ENCODE peak calls at places on chromosomes 6 and 20, in five cellular contexts. One of them, this sample, is unnamed.

GRCh38 chr6:43707269-43707668 is 19.7 kb upstream of the MRPS18A start:
- DNase-seq in KBM-7: no peak
- DNase-seq in stimulated activated naive CD4-positive, alpha-beta T cell: no peak
- DNase-seq in nephron progenitor cell: no peak
- DNase-seq in activated CD4-positive, alpha-beta T cell treated with anti-CD3 and anti-CD28 coated beads, Interleukin-2, amount 50 U/mL, for 24 hours: no peak
- DNase-seq in this sample: no peak

GRCh38 chr6:81613606-81614005 is 138.9 kb downstream of the TENT5A start:
- DNase-seq in KBM-7: peak; percentile 16
- DNase-seq in nephron progenitor cell: no peak
- DNase-seq in activated CD4-positive, alpha-beta T cell treated with anti-CD3 and anti-CD28 coated beads, Interleukin-2, amount 50 U/mL, for 24 hours: no peak
- DNase-seq in stimulated activated naive CD4-positive, alpha-beta T cell: no peak
- DNase-seq in this sample: no peak

GRCh38 chr6:44636576-44637248 is 249.2 kb downstream of the CDC5L start:
- DNase-seq in nephron progenitor cell: no peak
- DNase-seq in activated CD4-positive, alpha-beta T cell treated with anti-CD3 and anti-CD28 coated beads, Interleukin-2, amount 50 U/mL, for 24 hours: no peak
- DNase-seq in KBM-7: no peak
- DNase-seq in stimulated activated naive CD4-positive, alpha-beta T cell: no peak
- DNase-seq in this sample: no peak

GRCh38 chr6:84618836-84619235 is 145.6 kb downstream of the TBX18 start:
- DNase-seq in nephron progenitor cell: no peak
- DNase-seq in activated CD4-positive, alpha-beta T cell treated with anti-CD3 and anti-CD28 coated beads, Interleukin-2, amount 50 U/mL, for 24 hours: no peak
- DNase-seq in KBM-7: no peak
- DNase-seq in stimulated activated naive CD4-positive, alpha-beta T cell: no peak
- DNase-seq in this sample: no peak

GRCh38 chr6:22954749-22955385 is 385.5 kb downstream of the HDGFL1 start:
- DNase-seq in nephron progenitor cell: no peak
- DNase-seq in stimulated activated naive CD4-positive, alpha-beta T cell: no peak
- DNase-seq in activated CD4-positive, alpha-beta T cell treated with anti-CD3 and anti-CD28 coated beads, Interleukin-2, amount 50 U/mL, for 24 hours: no peak
- DNase-seq in KBM-7: no peak
- DNase-seq in this sample: no peak

GRCh38 chr6:3355358-3356055 is 96.8 kb downstream of the PSMG4 start:
- DNase-seq in activated CD4-positive, alpha-beta T cell treated with anti-CD3 and anti-CD28 coated beads, Interleukin-2, amount 50 U/mL, for 24 hours: no peak
- DNase-seq in nephron progenitor cell: no peak
- DNase-seq in KBM-7: peak; percentile 23
- DNase-seq in stimulated activated naive CD4-positive, alpha-beta T cell: peak; percentile 60
- DNase-seq in this sample: no peak

GRCh38 chr20:63829943-63830820 is 882 bp downstream of the ZBTB46 start:
- DNase-seq in stimulated activated naive CD4-positive, alpha-beta T cell: no peak
- DNase-seq in activated CD4-positive, alpha-beta T cell treated with anti-CD3 and anti-CD28 coated beads, Interleukin-2, amount 50 U/mL, for 24 hours: no peak
- DNase-seq in nephron progenitor cell: peak; percentile 54
- DNase-seq in KBM-7: no peak
- DNase-seq in this sample: no peak

GRCh38 chr6:54633601-54634000 is 213.0 kb upstream of the FAM83B start:
- DNase-seq in nephron progenitor cell: no peak
- DNase-seq in KBM-7: no peak
- DNase-seq in stimulated activated naive CD4-positive, alpha-beta T cell: no peak
- DNase-seq in activated CD4-positive, alpha-beta T cell treated with anti-CD3 and anti-CD28 coated beads, Interleukin-2, amount 50 U/mL, for 24 hours: no peak
- DNase-seq in this sample: no peak

GRCh38 chr6:61909541-61909940 is 376.5 kb downstream of the KHDRBS2 start:
- DNase-seq in activated CD4-positive, alpha-beta T cell treated with anti-CD3 and anti-CD28 coated beads, Interleukin-2, amount 50 U/mL, for 24 hours: no peak
- DNase-seq in KBM-7: no peak
- DNase-seq in stimulated activated naive CD4-positive, alpha-beta T cell: no peak
- DNase-seq in nephron progenitor cell: no peak
- DNase-seq in this sample: no peak

GRCh38 chr6:39347906-39348585 is 25.5 kb upstream of the KCNK16 start:
- DNase-seq in activated CD4-positive, alpha-beta T cell treated with anti-CD3 and anti-CD28 coated beads, Interleukin-2, amount 50 U/mL, for 24 hours: peak; percentile 28
- DNase-seq in nephron progenitor cell: peak; percentile 84
- DNase-seq in stimulated activated naive CD4-positive, alpha-beta T cell: no peak
- DNase-seq in KBM-7: peak; percentile 61
- DNase-seq in this sample: peak; percentile 47

GRCh38 chr6:112560651-112561050 is 213.5 kb downstream of the RFPL4B start:
- DNase-seq in activated CD4-positive, alpha-beta T cell treated with anti-CD3 and anti-CD28 coated beads, Interleukin-2, amount 50 U/mL, for 24 hours: no peak
- DNase-seq in nephron progenitor cell: no peak
- DNase-seq in stimulated activated naive CD4-positive, alpha-beta T cell: no peak
- DNase-seq in KBM-7: no peak
- DNase-seq in this sample: no peak

GRCh38 chr6:34249469-34250370 is 914 bp upstream of the SMIM29 start:
- DNase-seq in activated CD4-positive, alpha-beta T cell treated with anti-CD3 and anti-CD28 coated beads, Interleukin-2, amount 50 U/mL, for 24 hours: no peak
- DNase-seq in KBM-7: no peak
- DNase-seq in stimulated activated naive CD4-positive, alpha-beta T cell: no peak
- DNase-seq in nephron progenitor cell: no peak
- DNase-seq in this sample: no peak

GRCh38 chr6:154582696-154583095 is 72.2 kb upstream of the CNKSR3 start:
- DNase-seq in stimulated activated naive CD4-positive, alpha-beta T cell: no peak
- DNase-seq in nephron progenitor cell: no peak
- DNase-seq in KBM-7: no peak
- DNase-seq in activated CD4-positive, alpha-beta T cell treated with anti-CD3 and anti-CD28 coated beads, Interleukin-2, amount 50 U/mL, for 24 hours: no peak
- DNase-seq in this sample: no peak

GRCh38 chr6:118544105-118544504 is 4.0 kb upstream of the PLN start:
- DNase-seq in nephron progenitor cell: no peak
- DNase-seq in activated CD4-positive, alpha-beta T cell treated with anti-CD3 and anti-CD28 coated beads, Interleukin-2, amount 50 U/mL, for 24 hours: no peak
- DNase-seq in stimulated activated naive CD4-positive, alpha-beta T cell: no peak
- DNase-seq in KBM-7: no peak
- DNase-seq in this sample: no peak

GRCh38 chr6:3899970-3900439 is 50.8 kb downstream of the FAM50B start:
- DNase-seq in stimulated activated naive CD4-positive, alpha-beta T cell: no peak
- DNase-seq in activated CD4-positive, alpha-beta T cell treated with anti-CD3 and anti-CD28 coated beads, Interleukin-2, amount 50 U/mL, for 24 hours: no peak
- DNase-seq in KBM-7: no peak
- DNase-seq in nephron progenitor cell: no peak
- DNase-seq in this sample: no peak

GRCh38 chr20:44717986-44718385 is 2.8 kb downstream of the CCN5 start:
- DNase-seq in KBM-7: no peak
- DNase-seq in activated CD4-positive, alpha-beta T cell treated with anti-CD3 and anti-CD28 coated beads, Interleukin-2, amount 50 U/mL, for 24 hours: no peak
- DNase-seq in nephron progenitor cell: peak; percentile 30
- DNase-seq in stimulated activated naive CD4-positive, alpha-beta T cell: no peak
- DNase-seq in this sample: no peak

GRCh38 chr6:235763-236360 is 56.4 kb upstream of the DUSP22 start:
- DNase-seq in KBM-7: peak; percentile 40
- DNase-seq in activated CD4-positive, alpha-beta T cell treated with anti-CD3 and anti-CD28 coated beads, Interleukin-2, amount 50 U/mL, for 24 hours: no peak
- DNase-seq in stimulated activated naive CD4-positive, alpha-beta T cell: peak; percentile 39
- DNase-seq in nephron progenitor cell: no peak
- DNase-seq in this sample: peak; percentile 53

GRCh38 chr6:78525961-78526360 is 341.4 kb upstream of the IRAK1BP1 start:
- DNase-seq in stimulated activated naive CD4-positive, alpha-beta T cell: no peak
- DNase-seq in KBM-7: no peak
- DNase-seq in nephron progenitor cell: no peak
- DNase-seq in activated CD4-positive, alpha-beta T cell treated with anti-CD3 and anti-CD28 coated beads, Interleukin-2, amount 50 U/mL, for 24 hours: no peak
- DNase-seq in this sample: no peak

GRCh38 chr20:20732641-20733040 is 20.2 kb upstream of the RALGAPA2 start:
- DNase-seq in KBM-7: no peak
- DNase-seq in nephron progenitor cell: no peak
- DNase-seq in stimulated activated naive CD4-positive, alpha-beta T cell: no peak
- DNase-seq in activated CD4-positive, alpha-beta T cell treated with anti-CD3 and anti-CD28 coated beads, Interleukin-2, amount 50 U/mL, for 24 hours: no peak
- DNase-seq in this sample: no peak

GRCh38 chr6:104597541-104598050 is 262.1 kb downstream of the HACE1 start:
- DNase-seq in stimulated activated naive CD4-positive, alpha-beta T cell: no peak
- DNase-seq in KBM-7: no peak
- DNase-seq in nephron progenitor cell: no peak
- DNase-seq in activated CD4-positive, alpha-beta T cell treated with anti-CD3 and anti-CD28 coated beads, Interleukin-2, amount 50 U/mL, for 24 hours: no peak
- DNase-seq in this sample: no peak

GRCh38 chr6:43940393-43941087 is 170.5 kb downstream of the VEGFA start:
- DNase-seq in stimulated activated naive CD4-positive, alpha-beta T cell: no peak
- DNase-seq in activated CD4-positive, alpha-beta T cell treated with anti-CD3 and anti-CD28 coated beads, Interleukin-2, amount 50 U/mL, for 24 hours: no peak
- DNase-seq in nephron progenitor cell: no peak
- DNase-seq in KBM-7: no peak
- DNase-seq in this sample: no peak

GRCh38 chr6:154602708-154603107 is 92.2 kb upstream of the CNKSR3 start:
- DNase-seq in KBM-7: no peak
- DNase-seq in nephron progenitor cell: no peak
- DNase-seq in stimulated activated naive CD4-positive, alpha-beta T cell: no peak
- DNase-seq in activated CD4-positive, alpha-beta T cell treated with anti-CD3 and anti-CD28 coated beads, Interleukin-2, amount 50 U/mL, for 24 hours: no peak
- DNase-seq in this sample: no peak

GRCh38 chr6:47789553-47789952 is 7.7 kb downstream of the OPN5 start:
- DNase-seq in nephron progenitor cell: no peak
- DNase-seq in activated CD4-positive, alpha-beta T cell treated with anti-CD3 and anti-CD28 coated beads, Interleukin-2, amount 50 U/mL, for 24 hours: no peak
- DNase-seq in stimulated activated naive CD4-positive, alpha-beta T cell: no peak
- DNase-seq in KBM-7: no peak
- DNase-seq in this sample: no peak

This sample was measured in OCI-LY7.